ENCODE peak calls at places on chromosome 17, in five cellular contexts. B is NCI-H2171, C is caudate nucleus, K is GM13977, D is tibial artery. F is an unnamed sample.

GRCh38 chr17:78617371-78618061 is 40.3 kb upstream of the DNAH17 start:
- DNase-seq in B (no peak), K (no peak), D (no peak), C (no peak), F (no peak)

GRCh38 chr17:78597923-78598545 is 20.8 kb upstream of the DNAH17 start:
- DNase-seq in B (no peak), K (no peak), C (no peak), D (no peak), F (no peak)

GRCh38 chr17:40516581-40517285 is 15.3 kb upstream of the TNS4 start:
- DNase-seq in D (no peak), B (no peak), C (no peak), K (peak; percentile 80), F (peak; percentile 64)

GRCh38 chr17:48663134-48663924 is 37.2 kb upstream of the HOXB9 start:
- DNase-seq in B (no peak), D (no peak), C (no peak), K (no peak), F (no peak)

GRCh38 chr17:37168731-37169353 is 206.9 kb upstream of the C17orf78 start:
- DNase-seq in K (no peak), D (no peak), B (peak; percentile 19), C (no peak), F (no peak)

GRCh38 chr17:46974086-46974485 is 5.0 kb downstream of the RPRML start:
- DNase-seq in K (no peak), C (no peak), B (no peak), D (no peak), F (no peak)

GRCh38 chr17:76673729-76674128 is 30.2 kb upstream of the ST6GALNAC1 start:
- DNase-seq in B (no peak), C (no peak), K (no peak), D (no peak), F (no peak)

GRCh38 chr17:66492500-66493123 is 190.2 kb downstream of the PRKCA start:
- DNase-seq in C (no peak), D (no peak), K (no peak), B (no peak), F (no peak)

GRCh38 chr17:82647593-82648164 is 565 bp downstream of the WDR45B start:
- DNase-seq in K (peak; percentile 72), D (peak; percentile 28), C (no peak), B (no peak), F (peak; percentile 35)

GRCh38 chr17:32461853-32462617 is 17.7 kb downstream of the PSMD11 start:
- DNase-seq in C (no peak), B (peak; percentile 43), D (no peak), K (peak; percentile 53), F (peak; percentile 62)

GRCh38 chr17:17540278-17540906 is 44.2 kb upstream of the RASD1 start:
- DNase-seq in B (peak; percentile 39), C (no peak), D (no peak), K (no peak), F (no peak)

GRCh38 chr17:43912635-43913304 is 5.4 kb upstream of the MPP2 start:
- DNase-seq in K (no peak), D (no peak), B (no peak), C (no peak), F (no peak)

GRCh38 chr17:27239046-27239445 is 54.9 kb upstream of the WSB1 start:
- DNase-seq in C (no peak), B (no peak), D (no peak), K (peak; percentile 70), F (no peak)

GRCh38 chr17:13477180-13477611 is 124.5 kb downstream of the HS3ST3A1 start:
- DNase-seq in C (no peak), D (no peak), B (no peak), K (no peak), F (no peak)

GRCh38 chr17:12256380-12256995 is 235.8 kb downstream of the MAP2K4 start:
- DNase-seq in K (peak; percentile 52), B (peak; percentile 3), D (peak; percentile 39), C (no peak), F (no peak)

GRCh38 chr17:43216762-43217613 is 5.3 kb downstream of the TMEM106A start:
- DNase-seq in D (no peak), C (no peak), K (no peak), B (no peak), F (no peak)

GRCh38 chr17:82668631-82669099 is 20.4 kb upstream of the WDR45B start:
- DNase-seq in K (peak; percentile 68), C (peak; percentile 41), B (no peak), D (no peak), F (peak; percentile 26)

GRCh38 chr17:10652984-10653680 is 4.0 kb downstream of the MYH3 start:
- DNase-seq in B (no peak), C (no peak), D (no peak), K (peak; percentile 45), F (no peak)

GRCh38 chr17:74445156-74445555 is 13.3 kb downstream of the GPRC5C start:
- DNase-seq in B (no peak), K (no peak), C (no peak), D (no peak), F (no peak)

GRCh38 chr17:29732613-29733012 is 109.9 kb upstream of the CORO6 start:
- DNase-seq in D (no peak), C (no peak), K (no peak), B (no peak), F (no peak)

GRCh38 chr17:39852239-39852638 is 11.9 kb downstream of the IKZF3 start:
- DNase-seq in C (no peak), D (no peak), B (no peak), K (peak; percentile 16), F (no peak)

GRCh38 chr17:56679148-56679766 is 85.8 kb downstream of the NOG start:
- DNase-seq in K (peak; percentile 40), D (no peak), B (peak; percentile 60), C (no peak), F (no peak)

GRCh38 chr17:68417317-68417716 is 40.0 kb downstream of the WIPI1 start:
- DNase-seq in B (no peak), C (no peak), K (no peak), D (no peak), F (no peak)

GRCh38 chr17:36092228-36092627 is 2.3 kb upstream of the CCL3 start:
- DNase-seq in K (no peak), C (no peak), B (no peak), D (no peak), F (no peak)

F was measured in CD4-positive, alpha-beta T cell.